ENCODE peak calls at places on chromosomes 5 and 9, in four cellular contexts. T, E, X and C are unnamed samples.

GRCh38 chr5:170184007-170184687 is 48.6 kb upstream of the C5orf58 start:
- DNase-seq in X (peak; percentile 58), T (peak; percentile 76), E (peak; percentile 68), C (no peak)

GRCh38 chr5:174563899-174564298 is 160.5 kb upstream of the MSX2 start:
- DNase-seq in X (no peak), T (no peak), E (peak; percentile 19), C (no peak)

GRCh38 chr5:138230261-138230660 is 17.1 kb upstream of the CDC23 start:
- DNase-seq in E (peak; percentile 55), X (peak; percentile 56), T (peak; percentile 48), C (no peak)

GRCh38 chr5:1760656-1761452 is 38.8 kb downstream of the MRPL36 start:
- DNase-seq in X (no peak), T (no peak), E (no peak), C (no peak)

GRCh38 chr5:95958308-95959014 is 3.2 kb downstream of the ELL2 start:
- DNase-seq in E (peak; percentile 27), T (peak; percentile 39), X (no peak), C (no peak)

GRCh38 chr5:164277720-164278119 is 772.3 kb downstream of the MAT2B start:
- DNase-seq in X (no peak), E (peak; percentile 36), T (peak; percentile 0), C (peak; percentile 15)

GRCh38 chr5:181217111-181217804 is 5.8 kb upstream of the TRIM41 start:
- DNase-seq in E (peak; percentile 68), T (peak; percentile 76), X (peak; percentile 52), C (no peak)

GRCh38 chr5:1792842-1793266 is 6.8 kb downstream of the MRPL36 start:
- DNase-seq in T (peak; percentile 84), E (peak; percentile 89), X (no peak), C (peak; percentile 87)

GRCh38 chr9:69898714-69899209 is 78.1 kb downstream of the CFAP95 start:
- DNase-seq in E (peak; percentile 64), T (peak; percentile 88), X (no peak), C (peak; percentile 77)

GRCh38 chr9:132984202-132985062 is 5.9 kb downstream of the GFI1B start:
- DNase-seq in T (no peak), X (no peak), E (no peak), C (no peak)

GRCh38 chr5:74641014-74641777 is 668 bp upstream of the ENC1 start:
- DNase-seq in E (peak; percentile 80), T (peak; percentile 90), X (peak; percentile 78), C (no peak)

GRCh38 chr9:89675403-89675771 is 70.6 kb downstream of the GADD45G start:
- DNase-seq in E (no peak), X (peak; percentile 62), T (no peak), C (no peak)

GRCh38 chr5:14853685-14854084 is 17.9 kb downstream of the ANKH start:
- DNase-seq in T (no peak), E (no peak), X (no peak), C (no peak)

GRCh38 chr5:52709171-52709925 is 78.4 kb upstream of the ITGA1 start:
- DNase-seq in T (peak; percentile 38), E (peak; percentile 26), X (no peak), C (peak; percentile 43)

GRCh38 chr9:19298601-19299000 is 68.1 kb downstream of the DENND4C start:
- DNase-seq in X (no peak), E (no peak), T (no peak), C (no peak)

GRCh38 chr5:15008911-15009310 is 137.3 kb upstream of the ANKH start:
- DNase-seq in E (peak; percentile 66), T (no peak), X (no peak), C (no peak)

GRCh38 chr5:127892467-127893207 is 189.4 kb downstream of the CCDC192 start:
- DNase-seq in T (peak; percentile 49), E (peak; percentile 72), X (no peak), C (peak; percentile 48)

GRCh38 chr5:177194278-177194677 is 60.7 kb downstream of the NSD1 start:
- DNase-seq in T (peak; percentile 94), E (peak; percentile 95), X (no peak), C (peak; percentile 65)

GRCh38 chr5:12022444-12022843 is 118.2 kb upstream of the CTNND2 start:
- DNase-seq in E (no peak), T (no peak), X (no peak), C (no peak)

GRCh38 chr9:466749-467148 is 252.1 kb downstream of the DOCK8 start:
- DNase-seq in T (no peak), X (no peak), E (no peak), C (no peak)

GRCh38 chr5:5592541-5592940 is 170.1 kb downstream of the ICE1 start:
- DNase-seq in E (peak; percentile 71), X (no peak), T (no peak), C (no peak)

GRCh38 chr5:176847726-176848290 is 37.4 kb downstream of the UNC5A start:
- DNase-seq in X (no peak), T (no peak), E (no peak), C (no peak)

GRCh38 chr9:132250324-132251262 is 88.7 kb downstream of the NTNG2 start:
- DNase-seq in E (no peak), T (no peak), X (no peak), C (no peak)

GRCh38 chr9:16202221-16202620 is 649.4 kb downstream of the CCDC171 start:
- DNase-seq in E (no peak), X (no peak), T (no peak), C (no peak)

GRCh38 chr5:81065492-81065891 is 105.3 kb downstream of the RASGRF2 start:
- DNase-seq in T (no peak), E (no peak), X (no peak), C (no peak)

GRCh38 chr5:177509361-177509951 is at the start of gene DOK3:
- DNase-seq in E (no peak), T (no peak), X (peak; percentile 50), C (no peak)

GRCh38 chr5:27472000-27472763 is 433.8 kb upstream of the CDH9 start:
- DNase-seq in E (peak; percentile 2), T (peak; percentile 8), X (no peak), C (peak; percentile 47)

GRCh38 chr5:115815693-115816225 is 700 bp downstream of the CDO1 start:
- DNase-seq in T (no peak), X (peak; percentile 17), E (peak; percentile 14), C (no peak)

GRCh38 chr9:84057662-84058061 is 77.1 kb downstream of the RMI1 start:
- DNase-seq in T (no peak), X (no peak), E (no peak), C (no peak)

GRCh38 chr5:40679998-40680681 is 425 bp downstream of the PTGER4 start:
- DNase-seq in X (peak; percentile 28), T (peak; percentile 42), E (no peak), C (no peak)

GRCh38 chr9:135508211-135508820 is 7.8 kb downstream of the MRPS2 start:
- DNase-seq in T (no peak), X (no peak), E (no peak), C (no peak)

GRCh38 chr5:126595486-126596083 is 566 bp upstream of the ALDH7A1 start:
- DNase-seq in E (no peak), X (no peak), T (no peak), C (no peak)
- H3K4me3 ChIP-seq in E (peak overlapping the region; percentile 49), X (peak overlapping the region; percentile 64), T (peak overlapping the region; percentile 64), C (peak overlapping the region; percentile 61)

GRCh38 chr9:5633243-5633642 is 4.3 kb downstream of the RIC1 start:
- DNase-seq in E (peak; percentile 59), T (peak; percentile 36), X (no peak), C (no peak)

GRCh38 chr9:5632540-5632939 is 3.6 kb downstream of the RIC1 start:
- DNase-seq in E (no peak), X (no peak), T (no peak), C (no peak)

GRCh38 chr9:5629312-5630037 is 568 bp downstream of the RIC1 start:
- DNase-seq in T (peak; percentile 59), X (peak; percentile 60), E (peak; percentile 49), C (no peak)

GRCh38 chr9:5630038-5630507 is 1.2 kb downstream of the RIC1 start:
- DNase-seq in X (no peak), T (peak; percentile 63), E (peak; percentile 37), C (no peak)

DNA sequence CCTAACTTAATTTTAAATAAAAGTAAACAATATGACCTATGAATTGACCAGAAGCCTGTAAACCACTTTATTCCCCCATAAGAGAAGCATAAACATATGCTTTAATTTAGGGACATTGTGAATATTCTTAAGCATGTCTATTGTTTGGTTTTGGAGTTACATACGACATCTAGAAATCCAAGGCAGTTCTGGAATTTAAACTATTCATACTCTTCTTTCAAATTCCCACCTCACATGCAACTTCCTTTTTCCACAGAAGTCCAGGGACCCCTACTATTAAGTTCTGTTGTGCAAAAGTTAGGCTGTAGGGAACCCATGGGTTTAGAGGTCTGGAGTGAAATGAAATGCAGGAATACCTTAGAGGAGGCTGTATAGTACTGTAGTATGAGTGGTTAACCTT is 2.1 kb downstream of the RIC1 start:
- DNase-seq in T (no peak), E (peak; percentile 32), X (no peak), C (no peak)
- H3K4me3 ChIP-seq in T (peak overlapping the region; percentile 68), E (peak overlapping the region; percentile 80), X (no peak overlapping the region), C (peak overlapping the region; percentile 94)

DNA sequence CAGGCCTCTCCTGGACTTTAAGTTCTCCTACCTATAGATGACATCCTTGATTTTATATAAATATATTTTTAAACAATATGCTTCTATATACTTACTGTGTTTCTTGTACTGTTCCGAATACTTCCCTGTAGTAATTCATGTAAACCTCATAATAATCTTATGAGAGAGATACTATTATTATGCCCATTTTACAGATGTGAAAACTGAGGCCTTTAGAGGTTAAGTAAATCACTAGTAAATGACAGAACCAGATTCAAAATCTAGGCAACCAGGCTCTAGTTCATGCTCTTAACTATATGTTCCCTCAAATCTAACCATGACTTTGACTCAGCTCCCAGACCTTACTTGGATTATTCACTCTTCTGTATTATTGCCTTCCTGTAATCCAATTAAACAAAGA is 243.0 kb upstream of the NR4A3 start:
- DNase-seq in T (no peak), X (no peak), E (no peak), C (no peak)
- H3K4me3 ChIP-seq in T (no peak overlapping the region), X (no peak overlapping the region), E (no peak overlapping the region), C (no peak overlapping the region)

GRCh38 chr5:76367623-76368366 is 35.3 kb upstream of the IQGAP2 start:
- DNase-seq in E (no peak), T (peak; percentile 4), X (no peak), C (no peak)

GRCh38 chr5:76371955-76372319 is 31.1 kb upstream of the IQGAP2 start:
- DNase-seq in X (no peak), T (no peak), E (no peak), C (no peak)

GRCh38 chr5:76368941-76369340 is 34.1 kb upstream of the IQGAP2 start:
- DNase-seq in X (no peak), E (no peak), T (no peak), C (no peak)

GRCh38 chr5:76376141-76376900 is 26.8 kb upstream of the IQGAP2 start:
- DNase-seq in T (no peak), X (no peak), E (no peak), C (no peak)

DNA sequence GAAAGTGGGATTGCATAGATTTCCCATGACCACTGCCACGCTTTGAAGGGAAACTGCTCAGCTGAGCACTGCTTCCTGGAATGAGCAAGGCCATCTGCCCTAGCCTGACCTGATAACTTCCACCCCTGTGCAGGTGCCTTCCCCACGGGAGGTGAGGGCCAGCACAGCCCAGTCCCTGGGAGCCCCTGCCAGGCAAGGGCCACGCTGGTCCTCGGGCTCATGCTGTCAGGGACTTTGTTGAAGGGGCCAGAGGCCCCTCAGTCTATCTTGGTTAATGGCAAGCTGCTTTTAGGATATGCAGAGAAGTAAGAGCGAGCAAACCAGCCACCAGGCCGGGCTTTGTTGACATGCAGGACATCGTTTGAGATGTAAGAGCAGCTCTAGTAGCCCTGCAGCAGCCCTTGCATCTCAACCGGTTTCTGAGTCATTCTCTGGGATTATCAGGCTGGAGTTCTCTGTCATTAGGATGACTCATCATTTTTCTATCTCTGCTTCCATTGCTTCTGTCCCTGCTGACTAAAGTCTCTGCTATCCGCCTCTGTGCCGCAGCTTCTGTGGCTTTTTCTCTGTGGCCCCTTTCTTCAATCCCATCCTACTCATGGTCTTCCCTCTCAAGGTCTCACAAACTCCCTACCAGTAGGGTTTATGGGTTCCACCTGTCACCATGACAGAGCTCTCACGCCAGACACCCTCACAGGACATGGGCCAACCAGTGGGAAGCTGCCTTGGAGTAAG is 30.6 kb upstream of the IQGAP2 start:
- DNase-seq in E (peak; percentile 83), T (peak; percentile 72), X (no peak), C (peak; percentile 68)
- H3K4me3 ChIP-seq in E (no peak overlapping the region), T (no peak overlapping the region), X (no peak overlapping the region), C (no peak overlapping the region)